ENCODE peak calls at places on chromosome 5, in eight cellular contexts. E, X, U, I, Y, F, Z and C are unnamed samples.

GRCh38 chr5:172417983-172418630 is 36.2 kb downstream of the SH3PXD2B start:
- DNase-seq in Z (peak; percentile 89), Y (peak; percentile 90), I (no peak), E (peak; percentile 95), X (peak; percentile 100), F (peak; percentile 97), U (no peak), C (no peak)

GRCh38 chr5:74201334-74202081 is 439.0 kb downstream of the ENC1 start:
- DNase-seq in Z (no peak), U (no peak), Y (no peak), I (no peak), X (no peak), F (no peak), E (no peak), C (no peak)

GRCh38 chr5:107217721-107218130 is 453.0 kb downstream of the EFNA5 start:
- DNase-seq in I (no peak), Y (peak; percentile 81), Z (peak; percentile 72), F (peak; percentile 79), U (no peak), E (no peak), X (no peak), C (no peak)

GRCh38 chr5:13478831-13479465 is 465.5 kb downstream of the DNAH5 start:
- DNase-seq in I (peak; percentile 73), U (no peak), F (no peak), X (no peak), Z (no peak), Y (no peak), E (peak; percentile 44), C (no peak)

GRCh38 chr5:176787676-176788075 is 22.7 kb upstream of the UNC5A start:
- DNase-seq in I (peak; percentile 1), X (no peak), U (no peak), F (no peak), E (no peak), Z (no peak), Y (peak; percentile 7), C (no peak)

GRCh38 chr5:22625451-22625850 is 227.7 kb downstream of the CDH12 start:
- DNase-seq in I (no peak), Z (no peak), E (no peak), U (no peak), Y (no peak), X (no peak), F (no peak), C (no peak)

GRCh38 chr5:173493040-173493439 is 123.4 kb downstream of the BOD1 start:
- DNase-seq in I (no peak), U (no peak), Z (no peak), F (no peak), X (no peak), Y (no peak), E (no peak), C (no peak)

GRCh38 chr5:157109744-157110143 is 900 bp upstream of the HAVCR2 start:
- DNase-seq in Y (no peak), X (no peak), E (no peak), F (no peak), Z (no peak), U (no peak), I (no peak), C (no peak)

GRCh38 chr5:105952875-105953274 is 1717.9 kb downstream of the EFNA5 start:
- DNase-seq in X (peak; percentile 84), F (no peak), Z (no peak), I (no peak), E (no peak), Y (no peak), U (no peak), C (no peak)

GRCh38 chr5:115557667-115558387 is 13.3 kb upstream of the FEM1C start:
- DNase-seq in X (no peak), E (no peak), F (no peak), Z (no peak), U (peak; percentile 10), I (no peak), Y (no peak), C (no peak)

GRCh38 chr5:110815916-110816605 is 77.3 kb downstream of the SLC25A46 start:
- DNase-seq in F (no peak), E (no peak), U (no peak), Z (no peak), Y (no peak), X (no peak), I (no peak), C (no peak)

GRCh38 chr5:110812639-110813038 is 73.8 kb downstream of the SLC25A46 start:
- DNase-seq in U (no peak), F (no peak), X (no peak), Z (no peak), E (no peak), Y (no peak), I (no peak), C (no peak)

DNA sequence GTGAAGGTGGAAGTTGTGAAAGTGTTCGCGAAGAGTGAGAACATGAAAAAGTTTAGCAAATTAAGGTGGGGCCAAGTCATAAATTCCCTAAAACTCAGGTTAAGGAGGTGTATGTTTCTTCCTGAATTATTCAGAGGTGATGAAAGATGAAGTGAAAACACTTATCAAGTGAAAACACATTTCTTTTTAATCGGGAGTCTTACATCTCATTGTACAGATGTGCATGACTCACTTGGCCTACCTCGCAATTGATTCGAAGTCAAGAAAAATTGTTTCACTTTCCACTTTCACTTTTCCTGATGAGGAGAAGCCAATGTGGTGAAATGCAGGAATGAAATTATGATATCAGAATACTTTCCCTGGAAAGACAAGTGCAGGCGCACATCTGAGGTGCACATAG is 78.6 kb downstream of the SLC25A46 start:
- DNase-seq in I (no peak), Y (no peak), Z (no peak), U (no peak), F (no peak), X (peak; percentile 42), E (no peak), C (no peak)
- H3K4me3 ChIP-seq in I (no peak overlapping the region), Y (no peak overlapping the region), Z (no peak overlapping the region), U (no peak overlapping the region), F (no peak overlapping the region), X (no peak overlapping the region), E (no peak overlapping the region), C (no peak overlapping the region)

DNA sequence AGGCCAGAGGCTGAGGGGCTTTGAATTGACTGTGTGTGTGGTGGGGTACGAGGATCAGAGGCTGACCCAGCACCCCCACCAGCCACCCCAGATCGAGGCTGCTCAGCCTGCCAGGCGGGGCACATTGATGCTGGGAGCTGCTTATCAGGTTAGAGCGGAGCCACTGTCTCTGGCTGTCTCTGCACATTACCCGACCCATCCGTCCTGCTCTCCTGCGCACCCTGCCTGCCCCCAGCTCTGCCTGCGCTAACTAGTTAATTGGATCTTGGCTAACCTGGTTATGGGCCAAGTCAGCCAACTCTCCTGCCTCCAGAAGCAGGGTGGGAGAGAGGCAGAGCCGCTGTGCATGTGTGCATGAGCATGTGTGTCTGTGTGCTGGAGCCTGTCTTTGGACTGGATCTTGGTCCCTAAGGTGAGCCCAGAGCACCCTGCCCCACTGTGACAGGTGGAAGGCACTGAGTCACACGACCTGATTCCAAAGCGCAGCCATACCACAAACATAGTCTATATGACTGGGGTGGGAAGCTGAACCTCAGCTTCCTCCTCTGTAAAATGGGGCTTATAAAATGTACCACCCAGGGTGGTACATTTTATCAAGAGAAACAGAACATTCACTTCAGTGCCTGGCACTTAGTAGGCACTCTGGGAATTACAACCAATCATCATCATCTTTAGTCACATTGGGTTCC is 39.7 kb downstream of the PCDH1 start:
- DNase-seq in Y (no peak), F (no peak), Z (no peak), X (no peak), E (no peak), I (no peak), U (no peak), C (no peak)
- H3K4me1 ChIP-seq in Y (peaks cover 49% of the 10 kb centered on the region), F (no peaks in the 10 kb centered on the region), Z (no peaks in the 10 kb centered on the region), X (peaks cover 2% of the 10 kb centered on the region), E (peaks cover 23% of the 10 kb centered on the region), I (peaks cover 63% of the 10 kb centered on the region), U (no peaks in the 10 kb centered on the region), C (peaks cover 7% of the 10 kb centered on the region)

GRCh38 chr5:96331210-96331609 is 101.8 kb downstream of the PCSK1 start:
- DNase-seq in I (no peak), Z (no peak), E (no peak), F (no peak), U (no peak), Y (no peak), X (peak; percentile 49), C (no peak)

GRCh38 chr5:96329294-96329693 is 103.8 kb downstream of the PCSK1 start:
- DNase-seq in F (no peak), Z (no peak), U (no peak), E (no peak), I (no peak), Y (no peak), X (no peak), C (no peak)

GRCh38 chr5:96331681-96332361 is 101.2 kb downstream of the PCSK1 start:
- DNase-seq in E (no peak), X (no peak), I (no peak), Y (no peak), Z (no peak), U (no peak), F (no peak), C (no peak)

GRCh38 chr5:96330532-96331140 is 102.4 kb downstream of the PCSK1 start:
- DNase-seq in U (no peak), Z (no peak), F (no peak), E (no peak), Y (no peak), X (no peak), I (no peak), C (no peak)

GRCh38 chr5:96329886-96330531 is 103.0 kb downstream of the PCSK1 start:
- DNase-seq in E (no peak), X (no peak), Z (no peak), U (no peak), I (no peak), F (no peak), Y (no peak), C (no peak)
- H3K27ac ChIP-seq in E (no peak overlapping the region), X (no peak overlapping the region), Z (no peak overlapping the region), U (no peak overlapping the region), I (no peak overlapping the region), F (no peak overlapping the region), Y (no peak overlapping the region), C (no peak overlapping the region)

GRCh38 chr5:142319560-142320426 is 5.0 kb downstream of the SPRY4 start:
- DNase-seq in I (peak; percentile 82), E (no peak), Z (no peak), U (peak; percentile 59), F (no peak), X (no peak), Y (no peak), C (no peak)

GRCh38 chr5:142319105-142319504 is 5.7 kb downstream of the SPRY4 start:
- DNase-seq in I (no peak), X (peak; percentile 44), Z (no peak), F (no peak), E (no peak), Y (no peak), U (no peak), C (no peak)

GRCh38 chr5:142320427-142320732 is 4.4 kb downstream of the SPRY4 start:
- DNase-seq in Z (no peak), U (no peak), Y (no peak), I (peak; percentile 62), X (no peak), E (no peak), F (no peak), C (no peak)

GRCh38 chr5:142322403-142322746 is 2.4 kb downstream of the SPRY4 start:
- DNase-seq in E (no peak), X (no peak), U (no peak), I (no peak), F (no peak), Z (no peak), Y (no peak), C (no peak)

GRCh38 chr5:142320851-142321560 is 3.8 kb downstream of the SPRY4 start:
- DNase-seq in U (peak; percentile 78), I (peak; percentile 48), Z (no peak), Y (no peak), F (no peak), E (peak; percentile 42), X (peak; percentile 28), C (no peak)
- H3K4me3 ChIP-seq in U (no peak overlapping the region), I (no peak overlapping the region), Z (peak overlapping the region; percentile 34), Y (peak overlapping the region; percentile 63), F (peak overlapping the region; percentile 79), E (no peak overlapping the region), X (peak overlapping the region; percentile 74), C (no peak overlapping the region)